ENCODE peak calls at places on chromosomes 5 and 9, in ten cellular contexts. E is GM20000; K is kidney; H is anterior cingulate cortex; D is PC-3; N is heart left ventricle; I is stimulated activated CD4-positive, alpha-beta T cell treated with anti-CD3 and anti-CD28 coated beads, TNF-alpha, amount 100 ng/mL, for 4 hours; O is A549; J is NCI-H1417; Z is left ventricle myocardium inferior. V is an unnamed sample.
A peak's percentile ranks its signal among the peaks of the same experiment; 100 is the strongest.

GRCh38 chr9:133031496-133031911 is 707 bp downstream of the GTF3C5 start:
- DNase-seq in K (peak; percentile 37), H (no peak), D (peak; percentile 39), I (no peak), J (no peak), E (no peak), N (no peak), O (no peak), Z (no peak), V (peak; percentile 86)

GRCh38 chr9:127126981-127127380 is 4.5 kb upstream of the ANGPTL2 start:
- DNase-seq in H (no peak), I (no peak), N (no peak), D (no peak), J (no peak), K (no peak), O (no peak), E (no peak), Z (no peak), V (no peak)

GRCh38 chr5:1261643-1262042 is 33.2 kb downstream of the TERT start:
- DNase-seq in O (no peak), I (no peak), E (no peak), D (no peak), Z (no peak), J (no peak), H (no peak), N (no peak), K (no peak), V (no peak)

GRCh38 chr5:78738693-78739300 is 90.2 kb upstream of the LHFPL2 start:
- DNase-seq in N (no peak), I (no peak), D (peak; percentile 23), E (no peak), K (no peak), O (no peak), H (no peak), Z (no peak), J (no peak), V (no peak)

GRCh38 chr5:135833961-135834638 is 363 bp upstream of the SLC25A48 start:
- DNase-seq in K (no peak), D (peak; percentile 23), N (no peak), O (no peak), H (no peak), Z (no peak), J (no peak), E (peak; percentile 60), I (no peak), V (no peak)

GRCh38 chr5:53890490-53890889 is 330.1 kb downstream of the NDUFS4 start:
- DNase-seq in I (no peak), K (no peak), Z (peak; percentile 16), J (no peak), E (no peak), H (no peak), O (no peak), N (peak; percentile 48), D (no peak), V (no peak)

GRCh38 chr5:72474117-72474915 is 32.9 kb downstream of the ZNF366 start:
- DNase-seq in H (no peak), J (no peak), K (no peak), O (no peak), N (no peak), D (no peak), Z (no peak), I (no peak), E (peak; percentile 30), V (no peak)

GRCh38 chr9:126160854-126161329 is 165.7 kb upstream of the MVB12B start:
- DNase-seq in H (no peak), I (no peak), D (no peak), N (no peak), Z (no peak), E (no peak), K (no peak), J (no peak), O (no peak), V (no peak)

GRCh38 chr9:132244582-132245455 is 83.0 kb downstream of the NTNG2 start:
- DNase-seq in Z (peak; percentile 40), N (peak; percentile 66), H (no peak), O (no peak), I (no peak), D (no peak), J (no peak), K (peak; percentile 93), E (no peak), V (peak; percentile 60)

GRCh38 chr5:136811551-136811950 is 446.2 kb upstream of the TRPC7 start:
- DNase-seq in O (no peak), I (no peak), N (no peak), J (no peak), Z (no peak), H (no peak), D (peak; percentile 83), E (no peak), K (no peak), V (peak; percentile 58)

GRCh38 chr5:80192507-80193241 is 63.2 kb downstream of the SERINC5 start:
- DNase-seq in D (no peak), H (peak; percentile 10), O (no peak), I (no peak), N (peak; percentile 58), E (no peak), J (no peak), K (no peak), Z (no peak), V (peak; percentile 17)

GRCh38 chr9:84397822-84398221 is 57.3 kb upstream of the SLC28A3 start:
- DNase-seq in H (no peak), D (peak; percentile 52), K (no peak), N (no peak), O (no peak), J (no peak), I (no peak), E (no peak), Z (no peak), V (no peak)

GRCh38 chr5:134449167-134449566 is 37.5 kb upstream of the CDKN2AIPNL start:
- DNase-seq in I (no peak), D (no peak), J (no peak), H (no peak), K (no peak), Z (no peak), E (no peak), N (no peak), O (no peak), V (no peak)

GRCh38 chr5:32539981-32540380 is 45.4 kb upstream of the SUB1 start:
- DNase-seq in I (no peak), N (no peak), Z (no peak), O (no peak), H (no peak), J (no peak), E (no peak), K (no peak), D (no peak), V (no peak)

GRCh38 chr9:99466104-99466503 is 244.0 kb downstream of the SEC61B start:
- DNase-seq in E (no peak), O (no peak), Z (no peak), K (no peak), I (no peak), D (no peak), N (no peak), J (no peak), H (no peak), V (no peak)

GRCh38 chr9:123509646-123510045 is 153.6 kb downstream of the CRB2 start:
- DNase-seq in I (no peak), Z (no peak), O (no peak), K (no peak), D (no peak), H (no peak), J (no peak), N (no peak), E (no peak), V (no peak)

GRCh38 chr9:137301086-137301947 is 754 bp downstream of the NRARP start:
- DNase-seq in D (peak; percentile 64), H (no peak), J (peak; percentile 77), I (no peak), O (no peak), E (peak; percentile 80), N (peak; percentile 50), Z (peak; percentile 34), K (peak; percentile 85), V (peak; percentile 74)

GRCh38 chr9:114174876-114175771 is 19.8 kb downstream of the COL27A1 start:
- DNase-seq in D (no peak), Z (no peak), J (no peak), E (no peak), H (no peak), O (no peak), I (no peak), N (peak; percentile 83), K (peak; percentile 76), V (no peak)

GRCh38 chr5:74579215-74579614 is 61.3 kb downstream of the ENC1 start:
- DNase-seq in I (no peak), N (no peak), E (peak; percentile 46), H (no peak), D (no peak), O (no peak), Z (no peak), K (no peak), J (no peak), V (no peak)

GRCh38 chr5:131825404-131826013 is 28.7 kb upstream of the FNIP1 start:
- DNase-seq in N (no peak), J (no peak), O (no peak), E (peak; percentile 33), K (no peak), D (no peak), I (no peak), H (no peak), Z (no peak), V (no peak)

GRCh38 chr9:27184556-27185351 is 75.7 kb downstream of the TEK start:
- DNase-seq in J (no peak), E (no peak), Z (no peak), H (no peak), K (no peak), O (no peak), I (no peak), N (no peak), D (no peak), V (peak; percentile 16)

GRCh38 chr5:318341-318897 is 3.1 kb upstream of the AHRR start:
- DNase-seq in E (peak; percentile 41), H (no peak), O (no peak), K (no peak), N (no peak), I (no peak), J (no peak), D (peak; percentile 37), Z (no peak), V (peak; percentile 86)

GRCh38 chr9:120932086-120932818 is 5.7 kb upstream of the TRAF1 start:
- DNase-seq in J (no peak), O (no peak), N (no peak), E (no peak), D (no peak), Z (no peak), K (no peak), H (no peak), I (no peak), V (no peak)

GRCh38 chr5:91111473-91112238 is 271.5 kb downstream of the ARRDC3 start:
- DNase-seq in H (no peak), E (no peak), K (no peak), J (no peak), O (no peak), I (no peak), N (no peak), D (no peak), Z (no peak), V (no peak)

GRCh38 chr9:113562653-113563381 is 99.3 kb downstream of the RGS3 start:
- DNase-seq in D (no peak), I (no peak), J (no peak), N (no peak), Z (no peak), O (no peak), H (no peak), E (no peak), K (no peak), V (no peak)

GRCh38 chr5:39284552-39284951 is 65.2 kb upstream of the FYB1 start:
- DNase-seq in Z (no peak), E (no peak), N (no peak), K (peak; percentile 22), J (peak; percentile 17), I (no peak), D (peak; percentile 18), H (no peak), O (no peak), V (no peak)

GRCh38 chr9:21381752-21382339 is 3.4 kb downstream of the IFNA2 start:
- DNase-seq in E (peak; percentile 70), K (no peak), O (no peak), I (no peak), Z (no peak), D (peak; percentile 74), N (no peak), H (no peak), J (no peak), V (peak; percentile 43)

GRCh38 chr9:91421022-91421765 is 2.4 kb downstream of the NFIL3 start:
- DNase-seq in D (no peak), Z (peak; percentile 46), O (no peak), I (no peak), J (peak; percentile 26), N (peak; percentile 58), H (no peak), K (peak; percentile 80), E (peak; percentile 67), V (peak; percentile 36)